ENCODE peak calls at places on chromosome 11, in five cellular contexts. Y is lower leg skin, V is mammary epithelial cell, Z is cardiac muscle cell, P is K562. U is an unnamed sample.

GRCh38 chr11:115275045-115275444 is 229.2 kb downstream of the CADM1 start:
- DNase-seq in Y (no peak), V (no peak), P (no peak), Z (no peak), U (no peak)

GRCh38 chr11:37230865-37231264 is 632.8 kb upstream of the RAG2 start:
- DNase-seq in Y (no peak), V (no peak), Z (no peak), P (no peak), U (no peak)

GRCh38 chr11:58856806-58857205 is 12.3 kb upstream of the GLYATL2 start:
- DNase-seq in Y (no peak), P (no peak), V (no peak), Z (no peak), U (no peak)

GRCh38 chr11:9941991-9942390 is 278.1 kb downstream of the SWAP70 start:
- DNase-seq in P (no peak), Z (no peak), V (no peak), Y (no peak), U (no peak)

GRCh38 chr11:2325719-2326118 is 23.9 kb downstream of the TSPAN32 start:
- DNase-seq in V (peak), Z (no peak), Y (peak), P (no peak), U (no peak)

GRCh38 chr11:112346586-112346985 is 85.9 kb upstream of the PLET1 start:
- DNase-seq in V (no peak), Y (no peak), Z (no peak), P (no peak), U (no peak)

GRCh38 chr11:64856382-64857227 is 12.2 kb upstream of the CDC42BPG start:
- DNase-seq in P (no peak), V (peak), Z (no peak), Y (peak), U (no peak)

GRCh38 chr11:44785856-44786606 is 59.3 kb downstream of the TSPAN18 start:
- DNase-seq in P (peak), Z (no peak), V (no peak), Y (no peak), U (no peak)

GRCh38 chr11:8671242-8671641 is 11.2 kb downstream of the TRIM66 start:
- DNase-seq in V (peak), Y (no peak), Z (no peak), P (no peak), U (peak)

GRCh38 chr11:79237111-79237510 is 203.7 kb downstream of the TENM4 start:
- DNase-seq in Y (peak), V (peak), P (no peak), Z (no peak), U (peak)

GRCh38 chr11:69397732-69398131 is 83.7 kb upstream of the LINC01488 start:
- DNase-seq in P (no peak), V (no peak), Z (no peak), Y (no peak), U (no peak)

GRCh38 chr11:44574620-44575287 is 9.3 kb downstream of the CD82 start:
- DNase-seq in V (peak), P (no peak), Y (no peak), Z (no peak), U (peak)

GRCh38 chr11:44578279-44578678 is 12.8 kb downstream of the CD82 start:
- DNase-seq in P (no peak), Z (no peak), Y (no peak), V (no peak), U (no peak)

GRCh38 chr11:69734367-69734766 is 30.5 kb upstream of the FGF19 start:
- DNase-seq in Z (no peak), Y (no peak), P (no peak), V (no peak), U (no peak)

GRCh38 chr11:94305146-94305545 is 766 bp downstream of the IZUMO1R start:
- DNase-seq in Z (no peak), Y (no peak), V (peak), P (no peak), U (no peak)

GRCh38 chr11:1163911-1164735 is 6.4 kb downstream of the MUC5AC start:
- DNase-seq in V (no peak), P (no peak), Z (no peak), Y (peak), U (no peak)

GRCh38 chr11:26953770-26954392 is 40.0 kb upstream of the FIBIN start:
- DNase-seq in P (no peak), Z (no peak), V (peak), Y (no peak), U (no peak)

GRCh38 chr11:124745270-124745834 is 5.6 kb downstream of the NRGN start:
- DNase-seq in P (no peak), Y (no peak), Z (no peak), V (no peak), U (no peak)
- H3K4me3 ChIP-seq in P (no peak), Y (no peak), Z (peak), V (no peak), U (peak)

GRCh38 chr11:45880772-45881570 is 4.5 kb upstream of the MAPK8IP1 start:
- DNase-seq in V (no peak), P (no peak), Z (no peak), Y (no peak), U (no peak)

GRCh38 chr11:45876401-45876800 is 9.1 kb upstream of the MAPK8IP1 start:
- DNase-seq in Y (no peak), P (no peak), V (no peak), Z (no peak), U (no peak)

GRCh38 chr11:45879803-45880685 is 5.4 kb upstream of the MAPK8IP1 start:
- DNase-seq in P (peak), V (peak), Z (no peak), Y (no peak), U (no peak)

GRCh38 chr11:45877221-45877620 is 8.2 kb upstream of the MAPK8IP1 start:
- DNase-seq in Z (no peak), Y (no peak), P (no peak), V (no peak), U (no peak)

DNA sequence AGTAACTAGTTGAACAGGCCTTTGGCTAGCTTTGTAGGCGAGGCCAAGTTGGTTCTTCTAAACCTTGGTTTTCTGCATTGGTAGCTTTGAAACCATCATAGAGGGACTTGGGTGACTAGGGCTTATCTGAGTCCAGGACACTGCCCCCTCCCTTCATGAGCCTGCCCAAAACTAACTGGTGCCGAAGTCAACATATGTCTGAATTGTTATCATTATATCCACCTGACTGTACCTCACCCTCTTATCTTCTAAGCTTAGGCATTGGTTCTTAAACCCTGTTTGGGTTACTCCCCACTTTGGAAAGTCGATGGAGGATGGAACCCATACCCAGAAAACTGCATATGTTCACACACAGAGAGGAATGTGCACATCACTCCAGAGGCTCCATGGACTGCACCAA is 7.6 kb upstream of the MAPK8IP1 start:
- DNase-seq in V (no peak), P (peak), Z (no peak), Y (no peak), U (no peak)
- TF ChIP-seq CTCF in V (no peak), P (no peak), Z (no peak), Y (no peak), U (no peak)

DNA sequence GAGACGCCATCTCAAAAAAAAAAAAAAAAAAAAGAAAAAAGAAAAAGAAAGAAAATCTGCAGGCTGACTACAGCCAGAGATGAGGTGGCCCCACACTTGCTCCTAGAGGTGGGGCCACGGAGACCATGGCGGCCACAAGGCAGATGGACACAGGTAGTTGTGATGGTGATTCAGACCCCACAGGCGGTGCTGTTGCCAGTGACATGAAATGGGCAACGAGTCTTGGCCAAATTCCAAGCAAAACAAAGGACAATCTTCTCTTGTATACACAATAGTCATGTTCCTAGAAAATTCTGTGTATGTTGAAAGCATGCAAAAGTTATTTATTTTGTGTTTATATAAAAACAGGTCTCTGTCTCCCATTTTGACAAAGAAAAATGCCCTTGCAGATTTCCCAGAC is 22.6 kb upstream of the DAGLA start:
- DNase-seq in P (no peak), V (peak), Y (no peak), Z (no peak), U (no peak)
- H3K4me3 ChIP-seq in P (no peak), V (no peak), Y (no peak), Z (no peak), U (no peak)

GRCh38 chr11:74208507-74208906 is 37.4 kb downstream of the PPME1 start:
- DNase-seq in P (no peak), Y (no peak), Z (no peak), V (no peak), U (no peak)
- TF ChIP-seq CTCF in P (no peak), Y (no peak), Z (no peak), V (no peak), U (no peak)

DNA sequence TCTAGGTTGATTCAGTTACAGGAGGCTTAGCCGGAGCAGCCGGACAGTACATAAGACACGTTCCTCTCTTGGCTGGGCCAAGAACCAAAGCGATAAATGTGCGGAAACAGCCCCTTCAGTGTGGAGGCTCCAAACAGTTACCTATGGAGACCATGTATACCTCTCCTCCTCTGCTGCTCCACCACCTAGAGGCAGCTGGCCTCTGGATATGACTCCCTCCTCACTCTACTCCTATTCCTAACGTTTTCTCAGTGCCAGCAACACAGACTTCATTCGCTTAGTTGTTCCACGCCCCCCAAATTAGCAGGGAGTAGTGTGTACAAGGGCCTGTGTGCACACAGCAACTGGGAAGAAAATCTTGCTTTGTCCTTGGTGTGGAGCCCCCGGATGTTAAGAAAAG is 362.2 kb upstream of the KIRREL3 start:
- DNase-seq in Z (no peak), Y (no peak), P (no peak), V (no peak), U (no peak)
- H3K4me3 ChIP-seq in Z (no peak), Y (no peak), P (no peak), V (no peak), U (no peak)

DNA sequence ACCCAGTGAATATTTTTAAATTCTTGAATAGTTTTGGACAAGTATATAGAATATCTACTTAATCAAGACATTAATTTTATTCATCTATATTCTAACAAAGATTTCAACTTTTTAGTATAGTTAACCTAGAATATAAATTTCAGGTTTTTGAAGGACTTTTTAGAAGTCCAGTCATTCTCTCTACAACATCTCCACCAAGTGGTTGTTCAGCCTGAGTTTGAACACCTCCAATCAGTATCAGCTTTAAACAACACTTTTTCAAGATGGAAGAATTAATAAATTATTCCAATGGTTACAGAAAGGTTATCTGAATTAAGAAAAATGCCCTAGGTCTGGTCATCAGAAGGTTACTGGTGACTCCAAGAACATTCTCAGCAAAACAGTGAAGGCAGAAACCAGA is 31.8 kb downstream of the EIF3M start:
- DNase-seq in Z (peak), Y (no peak), P (no peak), V (no peak), U (no peak)
- TF ChIP-seq CTCF in Z (peak), Y (no peak), P (peak), V (peak), U (peak)

GRCh38 chr11:22193348-22194051 is 615 bp downstream of the ANO5 start:
- DNase-seq in V (no peak), Y (peak), Z (peak), P (peak), U (no peak)
- H3K4me3 ChIP-seq in V (peak), Y (peak), Z (peak), P (peak), U (peak)

GRCh38 chr11:132438418-132438817 is 1068.0 kb downstream of the NTM start:
- DNase-seq in P (no peak), V (no peak), Y (no peak), Z (no peak), U (no peak)
- TF ChIP-seq CTCF in P (no peak), V (no peak), Y (no peak), Z (no peak), U (no peak)

U was measured in retinal pigment epithelial cell.